ENCODE peak calls at places on chromosomes 11 and 22, in seven cellular contexts. One of them, this sample, is unnamed.

GRCh38 chr11:134644489-134645456 is 232.7 kb upstream of the B3GAT1 start:
- DNase-seq in stimulated activated CD4-positive, alpha-beta T cell treated with anti-CD3 and anti-CD28 coated beads, Interleukin-2, amount 100 ng/mL, for 24 hours: no peak
- DNase-seq in HEK293T: no peak
- DNase-seq in fibroblast of mammary gland: no peak
- DNase-seq in fibroblast of lung: no peak
- DNase-seq in choroid plexus epithelial cell: no peak
- DNase-seq in activated CD4-positive, alpha-beta memory T cell treated with anti-CD3 and anti-CD28 coated beads, Interleukin-2, amount 10 ng/mL, durations not matched to agents 7 days and 5 days: no peak
- DNase-seq in this sample: no peak

GRCh38 chr22:19879248-19879575 is 24.5 kb upstream of the GNB1L start:
- DNase-seq in activated CD4-positive, alpha-beta memory T cell treated with anti-CD3 and anti-CD28 coated beads, Interleukin-2, amount 10 ng/mL, durations not matched to agents 7 days and 5 days: no peak
- DNase-seq in fibroblast of lung: no peak
- DNase-seq in fibroblast of mammary gland: no peak
- DNase-seq in stimulated activated CD4-positive, alpha-beta T cell treated with anti-CD3 and anti-CD28 coated beads, Interleukin-2, amount 100 ng/mL, for 24 hours: no peak
- DNase-seq in HEK293T: no peak
- DNase-seq in choroid plexus epithelial cell: no peak
- DNase-seq in this sample: no peak

GRCh38 chr22:48587236-48587865 is 1240.3 kb downstream of the BRD1 start:
- DNase-seq in choroid plexus epithelial cell: no peak
- DNase-seq in HEK293T: no peak
- DNase-seq in stimulated activated CD4-positive, alpha-beta T cell treated with anti-CD3 and anti-CD28 coated beads, Interleukin-2, amount 100 ng/mL, for 24 hours: no peak
- DNase-seq in fibroblast of mammary gland: no peak
- DNase-seq in activated CD4-positive, alpha-beta memory T cell treated with anti-CD3 and anti-CD28 coated beads, Interleukin-2, amount 10 ng/mL, durations not matched to agents 7 days and 5 days: no peak
- DNase-seq in fibroblast of lung: no peak
- DNase-seq in this sample: no peak

GRCh38 chr22:34847072-34847471 is 218.9 kb upstream of the ISX start:
- DNase-seq in HEK293T: no peak
- DNase-seq in choroid plexus epithelial cell: no peak
- DNase-seq in fibroblast of mammary gland: no peak
- DNase-seq in fibroblast of lung: no peak
- DNase-seq in stimulated activated CD4-positive, alpha-beta T cell treated with anti-CD3 and anti-CD28 coated beads, Interleukin-2, amount 100 ng/mL, for 24 hours: no peak
- DNase-seq in activated CD4-positive, alpha-beta memory T cell treated with anti-CD3 and anti-CD28 coated beads, Interleukin-2, amount 10 ng/mL, durations not matched to agents 7 days and 5 days: no peak
- DNase-seq in this sample: no peak

GRCh38 chr11:40393511-40393910 is 1065.9 kb downstream of the LRRC4C start:
- DNase-seq in fibroblast of lung: no peak
- DNase-seq in activated CD4-positive, alpha-beta memory T cell treated with anti-CD3 and anti-CD28 coated beads, Interleukin-2, amount 10 ng/mL, durations not matched to agents 7 days and 5 days: no peak
- DNase-seq in stimulated activated CD4-positive, alpha-beta T cell treated with anti-CD3 and anti-CD28 coated beads, Interleukin-2, amount 100 ng/mL, for 24 hours: no peak
- DNase-seq in HEK293T: no peak
- DNase-seq in fibroblast of mammary gland: no peak
- DNase-seq in choroid plexus epithelial cell: no peak
- DNase-seq in this sample: no peak

GRCh38 chr11:76329084-76329648 is 51.8 kb downstream of the THAP12 start:
- DNase-seq in HEK293T: no peak
- DNase-seq in choroid plexus epithelial cell: peak
- DNase-seq in fibroblast of lung: peak
- DNase-seq in stimulated activated CD4-positive, alpha-beta T cell treated with anti-CD3 and anti-CD28 coated beads, Interleukin-2, amount 100 ng/mL, for 24 hours: no peak
- DNase-seq in fibroblast of mammary gland: peak
- DNase-seq in activated CD4-positive, alpha-beta memory T cell treated with anti-CD3 and anti-CD28 coated beads, Interleukin-2, amount 10 ng/mL, durations not matched to agents 7 days and 5 days: no peak
- DNase-seq in this sample: peak

GRCh38 chr11:119339581-119340334 is 925 bp downstream of the C1QTNF5 start:
- DNase-seq in HEK293T: peak
- DNase-seq in fibroblast of lung: peak
- DNase-seq in choroid plexus epithelial cell: peak
- DNase-seq in fibroblast of mammary gland: peak
- DNase-seq in activated CD4-positive, alpha-beta memory T cell treated with anti-CD3 and anti-CD28 coated beads, Interleukin-2, amount 10 ng/mL, durations not matched to agents 7 days and 5 days: peak
- DNase-seq in stimulated activated CD4-positive, alpha-beta T cell treated with anti-CD3 and anti-CD28 coated beads, Interleukin-2, amount 100 ng/mL, for 24 hours: peak
- DNase-seq in this sample: peak

GRCh38 chr11:59283825-59284772 is 71.4 kb upstream of the MPEG1 start:
- DNase-seq in fibroblast of lung: peak
- DNase-seq in stimulated activated CD4-positive, alpha-beta T cell treated with anti-CD3 and anti-CD28 coated beads, Interleukin-2, amount 100 ng/mL, for 24 hours: peak
- DNase-seq in activated CD4-positive, alpha-beta memory T cell treated with anti-CD3 and anti-CD28 coated beads, Interleukin-2, amount 10 ng/mL, durations not matched to agents 7 days and 5 days: peak
- DNase-seq in choroid plexus epithelial cell: peak
- DNase-seq in fibroblast of mammary gland: peak
- DNase-seq in HEK293T: peak
- DNase-seq in this sample: peak

GRCh38 chr22:49962751-49963646 is 2.4 kb downstream of the PIM3 start:
- DNase-seq in fibroblast of mammary gland: no peak
- DNase-seq in fibroblast of lung: no peak
- DNase-seq in stimulated activated CD4-positive, alpha-beta T cell treated with anti-CD3 and anti-CD28 coated beads, Interleukin-2, amount 100 ng/mL, for 24 hours: peak
- DNase-seq in activated CD4-positive, alpha-beta memory T cell treated with anti-CD3 and anti-CD28 coated beads, Interleukin-2, amount 10 ng/mL, durations not matched to agents 7 days and 5 days: peak
- DNase-seq in choroid plexus epithelial cell: no peak
- DNase-seq in HEK293T: no peak
- DNase-seq in this sample: no peak

GRCh38 chr22:38110863-38111852 is 674 bp upstream of the BAIAP2L2 start:
- DNase-seq in fibroblast of lung: no peak
- DNase-seq in stimulated activated CD4-positive, alpha-beta T cell treated with anti-CD3 and anti-CD28 coated beads, Interleukin-2, amount 100 ng/mL, for 24 hours: no peak
- DNase-seq in choroid plexus epithelial cell: no peak
- DNase-seq in fibroblast of mammary gland: no peak
- DNase-seq in HEK293T: no peak
- DNase-seq in activated CD4-positive, alpha-beta memory T cell treated with anti-CD3 and anti-CD28 coated beads, Interleukin-2, amount 10 ng/mL, durations not matched to agents 7 days and 5 days: no peak
- DNase-seq in this sample: no peak

GRCh38 chr11:111911563-111912401 is at the start of gene CRYAB:
- DNase-seq in choroid plexus epithelial cell: peak
- DNase-seq in fibroblast of lung: peak
- DNase-seq in stimulated activated CD4-positive, alpha-beta T cell treated with anti-CD3 and anti-CD28 coated beads, Interleukin-2, amount 100 ng/mL, for 24 hours: no peak
- DNase-seq in fibroblast of mammary gland: peak
- DNase-seq in activated CD4-positive, alpha-beta memory T cell treated with anti-CD3 and anti-CD28 coated beads, Interleukin-2, amount 10 ng/mL, durations not matched to agents 7 days and 5 days: no peak
- DNase-seq in HEK293T: no peak
- DNase-seq in this sample: peak

GRCh38 chr22:48490513-48491411 is 1336.9 kb downstream of the BRD1 start:
- DNase-seq in activated CD4-positive, alpha-beta memory T cell treated with anti-CD3 and anti-CD28 coated beads, Interleukin-2, amount 10 ng/mL, durations not matched to agents 7 days and 5 days: no peak
- DNase-seq in HEK293T: no peak
- DNase-seq in fibroblast of lung: no peak
- DNase-seq in stimulated activated CD4-positive, alpha-beta T cell treated with anti-CD3 and anti-CD28 coated beads, Interleukin-2, amount 100 ng/mL, for 24 hours: no peak
- DNase-seq in choroid plexus epithelial cell: no peak
- DNase-seq in fibroblast of mammary gland: no peak
- DNase-seq in this sample: no peak

GRCh38 chr11:12691473-12691872 is 17.3 kb downstream of the TEAD1 start:
- DNase-seq in HEK293T: no peak
- DNase-seq in stimulated activated CD4-positive, alpha-beta T cell treated with anti-CD3 and anti-CD28 coated beads, Interleukin-2, amount 100 ng/mL, for 24 hours: no peak
- DNase-seq in fibroblast of lung: peak
- DNase-seq in choroid plexus epithelial cell: peak
- DNase-seq in fibroblast of mammary gland: peak
- DNase-seq in activated CD4-positive, alpha-beta memory T cell treated with anti-CD3 and anti-CD28 coated beads, Interleukin-2, amount 10 ng/mL, durations not matched to agents 7 days and 5 days: no peak
- DNase-seq in this sample: no peak

GRCh38 chr22:26708256-26709009 is 51.0 kb downstream of the MIAT start:
- DNase-seq in choroid plexus epithelial cell: peak
- DNase-seq in fibroblast of lung: no peak
- DNase-seq in fibroblast of mammary gland: peak
- DNase-seq in stimulated activated CD4-positive, alpha-beta T cell treated with anti-CD3 and anti-CD28 coated beads, Interleukin-2, amount 100 ng/mL, for 24 hours: no peak
- DNase-seq in HEK293T: no peak
- DNase-seq in activated CD4-positive, alpha-beta memory T cell treated with anti-CD3 and anti-CD28 coated beads, Interleukin-2, amount 10 ng/mL, durations not matched to agents 7 days and 5 days: no peak
- DNase-seq in this sample: no peak

GRCh38 chr11:3043315-3043871 is 13.8 kb downstream of the CARS1 start:
- DNase-seq in HEK293T: no peak
- DNase-seq in stimulated activated CD4-positive, alpha-beta T cell treated with anti-CD3 and anti-CD28 coated beads, Interleukin-2, amount 100 ng/mL, for 24 hours: no peak
- DNase-seq in fibroblast of lung: peak
- DNase-seq in fibroblast of mammary gland: peak
- DNase-seq in choroid plexus epithelial cell: no peak
- DNase-seq in activated CD4-positive, alpha-beta memory T cell treated with anti-CD3 and anti-CD28 coated beads, Interleukin-2, amount 10 ng/mL, durations not matched to agents 7 days and 5 days: no peak
- DNase-seq in this sample: peak

GRCh38 chr11:100929377-100929776 is 200.2 kb downstream of the PGR start:
- DNase-seq in stimulated activated CD4-positive, alpha-beta T cell treated with anti-CD3 and anti-CD28 coated beads, Interleukin-2, amount 100 ng/mL, for 24 hours: no peak
- DNase-seq in activated CD4-positive, alpha-beta memory T cell treated with anti-CD3 and anti-CD28 coated beads, Interleukin-2, amount 10 ng/mL, durations not matched to agents 7 days and 5 days: no peak
- DNase-seq in HEK293T: no peak
- DNase-seq in fibroblast of lung: peak
- DNase-seq in choroid plexus epithelial cell: peak
- DNase-seq in fibroblast of mammary gland: peak
- DNase-seq in this sample: peak

GRCh38 chr11:6737872-6738466 is 33.8 kb downstream of the OR2AG2 start:
- DNase-seq in stimulated activated CD4-positive, alpha-beta T cell treated with anti-CD3 and anti-CD28 coated beads, Interleukin-2, amount 100 ng/mL, for 24 hours: peak
- DNase-seq in fibroblast of mammary gland: peak
- DNase-seq in HEK293T: peak
- DNase-seq in choroid plexus epithelial cell: peak
- DNase-seq in activated CD4-positive, alpha-beta memory T cell treated with anti-CD3 and anti-CD28 coated beads, Interleukin-2, amount 10 ng/mL, durations not matched to agents 7 days and 5 days: peak
- DNase-seq in fibroblast of lung: peak
- DNase-seq in this sample: peak

GRCh38 chr22:39681038-39681861 is 110.7 kb downstream of the CACNA1I start:
- DNase-seq in stimulated activated CD4-positive, alpha-beta T cell treated with anti-CD3 and anti-CD28 coated beads, Interleukin-2, amount 100 ng/mL, for 24 hours: no peak
- DNase-seq in choroid plexus epithelial cell: peak
- DNase-seq in HEK293T: no peak
- DNase-seq in fibroblast of lung: no peak
- DNase-seq in activated CD4-positive, alpha-beta memory T cell treated with anti-CD3 and anti-CD28 coated beads, Interleukin-2, amount 10 ng/mL, durations not matched to agents 7 days and 5 days: no peak
- DNase-seq in fibroblast of mammary gland: no peak
- DNase-seq in this sample: no peak

This sample was measured in fibroblast of pulmonary artery.